ENCODE peak calls at places on chromosomes 7 and 10, in four cellular contexts. One of them, this sample, is unnamed.

GRCh38 chr10:29533046-29533445 is 101.7 kb downstream of the SVIL start:
- DNase-seq in SK-N-SH: no peak
- DNase-seq in HepG2: no peak
- DNase-seq in K562: no peak
- DNase-seq in this sample: no peak

GRCh38 chr7:47378728-47379395 is 203.0 kb downstream of the TNS3 start:
- DNase-seq in SK-N-SH: no peak
- DNase-seq in HepG2: no peak
- DNase-seq in K562: no peak
- DNase-seq in this sample: no peak

GRCh38 chr7:18128846-18129245 is 101.2 kb upstream of the PRPS1L1 start:
- DNase-seq in SK-N-SH: no peak
- DNase-seq in HepG2: no peak
- DNase-seq in K562: no peak
- DNase-seq in this sample: no peak

GRCh38 chr7:74134117-74134539 is 40.0 kb upstream of the EIF4H start:
- DNase-seq in SK-N-SH: no peak
- DNase-seq in HepG2: no peak
- DNase-seq in K562: peak; percentile 85
- DNase-seq in this sample: no peak

GRCh38 chr10:72242675-72243074 is 26.6 kb upstream of the ASCC1 start:
- DNase-seq in SK-N-SH: no peak
- DNase-seq in HepG2: no peak
- DNase-seq in K562: no peak
- DNase-seq in this sample: no peak

GRCh38 chr10:112831826-112832225 is 118.2 kb upstream of the TCF7L2 start:
- DNase-seq in SK-N-SH: no peak
- DNase-seq in HepG2: no peak
- DNase-seq in K562: no peak
- DNase-seq in this sample: no peak

GRCh38 chr10:46517541-46517940 is 38.9 kb downstream of the GPRIN2 start:
- DNase-seq in SK-N-SH: no peak
- DNase-seq in HepG2: no peak
- DNase-seq in K562: no peak
- DNase-seq in this sample: no peak

GRCh38 chr10:6716521-6716920 is 136.4 kb upstream of the PRKCQ start:
- DNase-seq in SK-N-SH: no peak
- DNase-seq in HepG2: no peak
- DNase-seq in K562: no peak
- DNase-seq in this sample: no peak

GRCh38 chr7:91351374-91351773 is 87.1 kb downstream of the FZD1 start:
- DNase-seq in SK-N-SH: no peak
- DNase-seq in HepG2: peak; percentile 3
- DNase-seq in K562: no peak
- DNase-seq in this sample: no peak

GRCh38 chr10:44935201-44935960 is 24.2 kb upstream of the RASSF4 start:
- DNase-seq in SK-N-SH: no peak
- DNase-seq in HepG2: peak; percentile 94
- DNase-seq in K562: no peak
- DNase-seq in this sample: no peak

GRCh38 chr10:16352146-16352545 is 84.7 kb upstream of the PTER start:
- DNase-seq in SK-N-SH: no peak
- DNase-seq in HepG2: no peak
- DNase-seq in K562: no peak
- DNase-seq in this sample: no peak

GRCh38 chr7:107108951-107109350 is 59.9 kb upstream of the HBP1 start:
- DNase-seq in SK-N-SH: no peak
- DNase-seq in HepG2: no peak
- DNase-seq in K562: no peak
- DNase-seq in this sample: no peak

GRCh38 chr7:107100824-107101223 is 56.3 kb downstream of the PRKAR2B start:
- DNase-seq in SK-N-SH: no peak
- DNase-seq in HepG2: no peak
- DNase-seq in K562: no peak
- DNase-seq in this sample: no peak

GRCh38 chr7:107105591-107106245 is 61.2 kb downstream of the PRKAR2B start:
- DNase-seq in SK-N-SH: no peak
- DNase-seq in HepG2: no peak
- DNase-seq in K562: no peak
- DNase-seq in this sample: no peak

DNA sequence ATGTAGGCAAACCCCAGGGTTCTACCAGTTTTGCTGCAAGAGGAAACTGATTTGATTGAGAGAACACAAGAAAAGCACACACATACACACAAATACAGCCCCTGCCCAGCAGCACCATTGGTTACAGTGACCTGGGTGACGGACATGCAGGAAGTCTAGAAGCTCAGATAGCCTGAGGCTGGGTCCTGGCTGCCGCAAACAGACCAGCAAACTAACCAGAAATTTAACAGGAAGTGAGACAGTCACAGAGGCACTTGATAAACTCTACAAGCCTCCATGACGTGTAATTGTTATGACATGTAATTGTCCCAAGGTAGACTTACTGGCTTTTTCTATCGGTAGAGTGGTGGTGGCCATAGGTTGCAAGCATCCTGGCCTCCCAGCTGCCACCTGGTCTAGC is 58.9 kb downstream of the PRKAR2B start:
- DNase-seq in SK-N-SH: peak; percentile 79
- DNase-seq in HepG2: no peak
- DNase-seq in K562: peak; percentile 83
- DNase-seq in this sample: no peak
- TF ChIP-seq FOXJ3 in SK-N-SH: no peak
- TF ChIP-seq FOXJ3 in HepG2: no peak
- TF ChIP-seq FOXJ3 in K562: no peak
- TF ChIP-seq FOXJ3 in this sample: no peak

GRCh38 chr10:101446071-101446470 is 92.1 kb downstream of the BTRC start:
- DNase-seq in SK-N-SH: no peak
- DNase-seq in HepG2: no peak
- DNase-seq in K562: no peak
- DNase-seq in this sample: no peak

GRCh38 chr10:101447477-101447876 is 93.5 kb downstream of the BTRC start:
- DNase-seq in SK-N-SH: no peak
- DNase-seq in HepG2: no peak
- DNase-seq in K562: no peak
- DNase-seq in this sample: no peak

GRCh38 chr10:101444499-101444898 is 90.5 kb downstream of the BTRC start:
- DNase-seq in SK-N-SH: no peak
- DNase-seq in HepG2: no peak
- DNase-seq in K562: no peak
- DNase-seq in this sample: no peak

GRCh38 chr10:101444058-101444457 is 90.1 kb downstream of the BTRC start:
- DNase-seq in SK-N-SH: no peak
- DNase-seq in HepG2: peak; percentile 4
- DNase-seq in K562: no peak
- DNase-seq in this sample: no peak

GRCh38 chr10:101446947-101447346 is 93.0 kb downstream of the BTRC start:
- DNase-seq in SK-N-SH: no peak
- DNase-seq in HepG2: no peak
- DNase-seq in K562: no peak
- DNase-seq in this sample: no peak
- TF ChIP-seq FOXJ3 in SK-N-SH: no peak
- TF ChIP-seq FOXJ3 in HepG2: no peak
- TF ChIP-seq FOXJ3 in K562: no peak
- TF ChIP-seq FOXJ3 in this sample: no peak

DNA sequence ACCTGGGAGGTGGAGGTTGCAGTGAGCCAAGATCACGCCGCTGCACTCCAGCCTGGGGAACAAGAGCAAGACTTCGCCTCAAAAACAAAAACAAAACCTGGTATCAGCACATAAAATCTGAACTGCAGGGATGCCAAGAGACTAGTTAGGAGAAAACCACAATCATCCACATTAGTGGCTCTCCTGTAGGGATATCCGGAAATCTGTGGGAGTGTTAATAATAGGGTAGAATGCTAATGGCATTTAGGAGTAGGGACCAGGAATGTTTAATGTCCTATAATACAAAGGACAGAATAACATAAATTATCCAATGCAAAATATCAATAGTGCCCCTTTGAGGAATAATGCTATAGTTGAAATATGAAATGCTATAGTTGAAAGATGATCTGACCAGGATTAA is 24.3 kb downstream of the KIF5B start:
- DNase-seq in SK-N-SH: no peak
- DNase-seq in HepG2: no peak
- DNase-seq in K562: no peak
- DNase-seq in this sample: no peak
- TF ChIP-seq FOXJ3 in SK-N-SH: no peak
- TF ChIP-seq FOXJ3 in HepG2: no peak
- TF ChIP-seq FOXJ3 in K562: no peak
- TF ChIP-seq FOXJ3 in this sample: no peak

DNA sequence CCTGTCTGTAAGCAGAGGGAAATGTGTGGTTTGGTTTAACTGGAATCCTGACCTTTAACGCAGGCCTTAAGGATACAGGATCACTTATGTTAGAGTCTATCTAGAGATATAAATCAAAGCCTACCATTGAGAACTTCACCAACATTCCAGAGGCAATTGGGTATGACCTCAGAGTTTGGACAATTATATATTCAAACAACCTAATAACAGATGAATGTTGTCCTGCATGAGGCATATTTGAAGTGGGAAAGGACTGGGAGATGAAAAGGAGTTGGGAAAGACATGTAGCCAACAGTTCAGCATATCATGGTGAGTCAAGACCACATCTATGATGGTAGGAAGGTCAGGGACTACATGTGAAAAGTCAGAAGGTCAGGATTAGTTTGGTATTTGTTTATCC is 274.2 kb downstream of the DOCK4 start:
- DNase-seq in SK-N-SH: no peak
- DNase-seq in HepG2: peak; percentile 83
- DNase-seq in K562: no peak
- DNase-seq in this sample: no peak
- TF ChIP-seq FOXJ3 in SK-N-SH: no peak
- TF ChIP-seq FOXJ3 in HepG2: no peak
- TF ChIP-seq FOXJ3 in K562: no peak
- TF ChIP-seq FOXJ3 in this sample: no peak

GRCh38 chr10:132867801-132868644 is 74.3 kb downstream of the CFAP46 start:
- DNase-seq in SK-N-SH: no peak
- DNase-seq in HepG2: no peak
- DNase-seq in K562: no peak
- DNase-seq in this sample: peak; percentile 9
- TF ChIP-seq FOXJ3 in SK-N-SH: no peak
- TF ChIP-seq FOXJ3 in HepG2: no peak
- TF ChIP-seq FOXJ3 in K562: no peak
- TF ChIP-seq FOXJ3 in this sample: no peak

DNA sequence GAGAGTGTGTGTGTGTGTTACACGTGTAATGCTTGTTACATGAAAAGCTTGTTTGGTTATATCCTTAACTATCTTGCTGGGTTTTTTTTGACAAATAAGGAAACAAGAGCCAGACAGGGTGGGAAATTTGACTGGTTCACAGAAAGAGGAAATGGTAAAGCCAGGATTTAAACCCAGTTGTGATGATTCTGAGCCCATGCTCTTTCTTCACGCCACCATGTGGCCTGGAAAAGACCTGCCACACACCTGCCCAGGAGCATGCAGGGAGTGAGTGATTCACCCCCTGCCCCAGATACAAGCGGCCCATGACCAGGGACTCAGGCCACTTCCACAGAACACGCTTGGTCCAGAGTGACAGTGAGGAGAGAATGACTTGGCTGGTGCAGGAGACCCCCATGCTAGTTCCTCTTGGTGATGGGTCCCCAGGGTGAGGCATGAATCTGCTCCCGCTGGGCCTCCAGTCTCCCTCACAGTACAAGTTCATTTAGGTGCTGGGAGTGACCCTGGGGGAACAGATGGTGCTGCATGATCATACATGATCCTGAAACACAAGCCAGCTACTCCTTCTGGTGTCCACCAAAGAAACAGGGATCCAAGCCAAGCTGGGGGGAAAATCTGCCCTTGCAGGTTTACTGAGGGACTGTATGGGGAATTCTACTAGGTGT is 21.0 kb upstream of the EIF5AL1 start:
- DNase-seq in SK-N-SH: no peak
- DNase-seq in HepG2: peak; percentile 20
- DNase-seq in K562: peak; percentile 46
- DNase-seq in this sample: no peak
- TF ChIP-seq FOXJ3 in SK-N-SH: no peak
- TF ChIP-seq FOXJ3 in HepG2: no peak
- TF ChIP-seq FOXJ3 in K562: no peak
- TF ChIP-seq FOXJ3 in this sample: no peak

DNA sequence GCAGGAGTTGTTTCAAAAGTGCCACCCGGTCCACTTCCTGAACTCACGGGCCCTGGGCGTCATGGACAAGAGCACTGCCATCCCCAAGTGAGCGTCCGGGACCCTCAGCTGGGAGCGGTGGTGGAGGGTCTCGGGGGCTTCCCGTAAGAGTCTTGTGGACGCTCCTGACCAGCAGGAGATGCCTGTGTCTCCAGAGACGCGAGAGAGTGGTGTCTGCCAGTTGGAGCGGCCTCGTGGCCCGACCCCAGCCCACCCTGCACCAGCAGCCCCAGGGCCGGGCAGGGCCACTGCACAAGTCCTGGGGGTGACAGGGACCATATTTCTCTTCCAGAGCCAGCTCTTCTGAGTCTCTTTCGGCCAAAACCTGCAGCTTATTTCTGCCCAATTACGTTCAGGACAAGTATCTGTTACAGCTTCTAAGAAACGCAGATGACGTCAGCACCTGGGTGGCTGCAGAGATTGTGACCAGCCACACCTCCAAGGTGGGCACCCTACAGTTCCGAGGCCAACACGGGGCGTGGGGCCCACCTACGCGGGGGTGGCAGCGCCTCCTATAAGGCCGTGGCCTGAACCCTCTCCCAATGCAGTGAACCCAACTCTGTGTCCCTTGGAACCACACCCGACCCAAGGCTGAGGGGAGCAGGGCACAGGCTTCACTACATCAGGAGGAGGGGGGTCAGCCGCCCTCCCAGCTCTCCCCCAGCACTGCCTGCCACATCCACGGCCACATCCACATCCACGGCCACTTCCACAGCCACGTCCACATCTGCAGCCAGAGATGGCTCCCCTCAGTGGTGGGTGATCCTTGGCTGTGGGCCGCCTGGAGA is 16.2 kb upstream of the UTF1 start:
- DNase-seq in SK-N-SH: no peak
- DNase-seq in HepG2: no peak
- DNase-seq in K562: no peak
- DNase-seq in this sample: no peak
- TF ChIP-seq FOXJ3 in SK-N-SH: no peak
- TF ChIP-seq FOXJ3 in HepG2: no peak
- TF ChIP-seq FOXJ3 in K562: no peak
- TF ChIP-seq FOXJ3 in this sample: no peak

This sample was measured in WTC11.